ENCODE peak calls at places on chromosomes 16 and 17, in seven cellular contexts. U, I, F, X, K, G and E are unnamed samples.

GRCh38 chr17:60573139-60573975 is 26.6 kb upstream of the PPM1D start:
- DNase-seq in G (no peak), K (no peak), I (no peak), F (no peak), U (no peak), X (peak), E (peak)

GRCh38 chr17:9199474-9200196 is 178.3 kb downstream of the NTN1 start:
- DNase-seq in K (peak), G (no peak), X (no peak), F (no peak), U (peak), I (no peak), E (no peak)

GRCh38 chr16:57549730-57550129 is 7.3 kb downstream of the ADGRG5 start:
- DNase-seq in U (no peak), G (no peak), I (no peak), K (no peak), F (no peak), X (no peak), E (no peak)

GRCh38 chr17:42660692-42661345 is 1.7 kb downstream of the TUBG2 start:
- DNase-seq in U (no peak), F (no peak), G (no peak), X (no peak), I (no peak), K (no peak), E (no peak)

GRCh38 chr17:76142044-76143041 is 1.3 kb upstream of the FOXJ1 start:
- DNase-seq in F (no peak), I (no peak), K (no peak), U (no peak), X (no peak), G (peak), E (no peak)

GRCh38 chr17:48241770-48242497 is 134.4 kb downstream of the SNX11 start:
- DNase-seq in I (no peak), G (no peak), U (no peak), F (no peak), X (no peak), K (no peak), E (no peak)

GRCh38 chr16:77748426-77748825 is 26.1 kb downstream of the NUDT7 start:
- DNase-seq in X (no peak), I (no peak), F (no peak), G (no peak), K (no peak), U (no peak), E (peak)

GRCh38 chr16:58385218-58385773 is 7.0 kb upstream of the GINS3 start:
- DNase-seq in G (no peak), U (no peak), I (no peak), X (no peak), F (no peak), K (no peak), E (no peak)

GRCh38 chr16:86396918-86397317 is 113.4 kb upstream of the FOXF1 start:
- DNase-seq in G (no peak), X (peak), I (peak), F (no peak), K (no peak), U (no peak), E (no peak)

GRCh38 chr17:514584-514983 is 162.0 kb upstream of the RPH3AL start:
- DNase-seq in X (no peak), K (no peak), G (no peak), F (no peak), U (no peak), I (no peak), E (no peak)

GRCh38 chr17:27481327-27481726 is 25.1 kb downstream of the KSR1 start:
- DNase-seq in U (peak), G (peak), I (no peak), F (no peak), K (no peak), X (no peak), E (no peak)

GRCh38 chr16:50303605-50304466 is 37.5 kb downstream of the ADCY7 start:
- DNase-seq in I (no peak), X (no peak), U (no peak), F (no peak), G (peak), K (peak), E (no peak)

GRCh38 chr17:67686246-67686645 is 31.5 kb upstream of the NOL11 start:
- DNase-seq in I (no peak), X (no peak), K (no peak), G (no peak), U (no peak), F (no peak), E (no peak)

GRCh38 chr16:17038415-17038814 is 432.3 kb downstream of the XYLT1 start:
- DNase-seq in K (no peak), X (no peak), I (no peak), U (no peak), G (no peak), F (no peak), E (no peak)

GRCh38 chr16:66026211-66026610 is 340.3 kb upstream of the CDH5 start:
- DNase-seq in I (no peak), G (no peak), F (no peak), U (no peak), K (no peak), X (no peak), E (no peak)

GRCh38 chr16:83769397-83770008 is 38.3 kb upstream of the HSBP1 start:
- DNase-seq in K (no peak), U (no peak), F (no peak), G (no peak), X (no peak), I (no peak), E (no peak)

GRCh38 chr16:84326545-84326944 is 31.9 kb downstream of the WFDC1 start:
- DNase-seq in X (no peak), F (no peak), I (no peak), U (no peak), K (no peak), G (peak), E (no peak)

GRCh38 chr16:88759245-88759975 is 25.6 kb downstream of the PIEZO1 start:
- DNase-seq in X (no peak), I (no peak), F (no peak), U (no peak), K (peak), G (peak), E (no peak)

GRCh38 chr16:89860747-89861304 is 12.6 kb upstream of the TCF25 start:
- DNase-seq in F (peak), G (peak), I (no peak), K (peak), X (no peak), U (peak), E (no peak)

GRCh38 chr17:26962255-26963162 is 331.4 kb upstream of the WSB1 start:
- DNase-seq in I (no peak), X (no peak), U (no peak), G (no peak), K (peak), F (no peak), E (no peak)

GRCh38 chr17:76416447-76416846 is 32.0 kb downstream of the SPHK1 start:
- DNase-seq in F (no peak), G (peak), K (no peak), I (no peak), U (no peak), X (no peak), E (no peak)

GRCh38 chr17:82434216-82434565 is 15.8 kb upstream of the OGFOD3 start:
- DNase-seq in X (no peak), F (no peak), G (no peak), U (peak), K (peak), I (no peak), E (no peak)

GRCh38 chr17:27384261-27384701 is 72.0 kb upstream of the KSR1 start:
- DNase-seq in G (no peak), X (peak), K (no peak), I (peak), F (peak), U (peak), E (peak)

GRCh38 chr17:29111816-29112499 is 68.2 kb downstream of the MYO18A start:
- DNase-seq in G (peak), F (peak), U (peak), I (no peak), K (no peak), X (no peak), E (no peak)

GRCh38 chr16:78720416-78720815 is 621.0 kb downstream of the WWOX start:
- DNase-seq in I (no peak), U (no peak), X (no peak), G (no peak), K (no peak), F (no peak), E (no peak)

GRCh38 chr17:13865650-13866049 is 203.7 kb upstream of the COX10 start:
- DNase-seq in X (no peak), F (no peak), K (no peak), G (no peak), U (peak), I (no peak), E (no peak)

GRCh38 chr17:50531428-50532025 is 1.0 kb upstream of the EPN3 start:
- DNase-seq in K (no peak), G (no peak), X (no peak), U (no peak), F (no peak), I (no peak), E (no peak)

GRCh38 chr17:48995871-48996695 is 1.1 kb upstream of the IGF2BP1 start:
- DNase-seq in X (no peak), G (no peak), I (no peak), K (no peak), U (no peak), F (no peak), E (no peak)

GRCh38 chr16:84913315-84913714 is 93.5 kb downstream of the CRISPLD2 start:
- DNase-seq in F (peak), U (no peak), G (no peak), X (no peak), K (no peak), I (no peak), E (no peak)

GRCh38 chr16:86768999-86769398 is 190.7 kb downstream of the FOXL1 start:
- DNase-seq in X (no peak), F (no peak), K (no peak), I (no peak), G (no peak), U (peak), E (peak)

GRCh38 chr16:89193576-89194293 is 6.6 kb downstream of the SLC22A31 start:
- DNase-seq in I (no peak), K (no peak), G (peak), X (no peak), F (no peak), U (no peak), E (no peak)

GRCh38 chr17:5562172-5562571 is 22.1 kb downstream of the NLRP1 start:
- DNase-seq in I (no peak), F (no peak), G (no peak), U (no peak), K (no peak), X (no peak), E (no peak)

GRCh38 chr17:78442648-78443128 is 64.2 kb downstream of the PGS1 start:
- DNase-seq in U (no peak), F (peak), I (no peak), X (peak), K (peak), G (peak), E (no peak)

GRCh38 chr17:28523186-28523585 is 17.0 kb downstream of the FOXN1 start:
- DNase-seq in K (peak), G (no peak), F (no peak), U (no peak), X (no peak), I (no peak), E (no peak)

GRCh38 chr17:82244413-82245140 is 15.7 kb downstream of the SLC16A3 start:
- DNase-seq in F (peak), X (no peak), K (peak), I (no peak), U (no peak), G (no peak), E (no peak)

DNA sequence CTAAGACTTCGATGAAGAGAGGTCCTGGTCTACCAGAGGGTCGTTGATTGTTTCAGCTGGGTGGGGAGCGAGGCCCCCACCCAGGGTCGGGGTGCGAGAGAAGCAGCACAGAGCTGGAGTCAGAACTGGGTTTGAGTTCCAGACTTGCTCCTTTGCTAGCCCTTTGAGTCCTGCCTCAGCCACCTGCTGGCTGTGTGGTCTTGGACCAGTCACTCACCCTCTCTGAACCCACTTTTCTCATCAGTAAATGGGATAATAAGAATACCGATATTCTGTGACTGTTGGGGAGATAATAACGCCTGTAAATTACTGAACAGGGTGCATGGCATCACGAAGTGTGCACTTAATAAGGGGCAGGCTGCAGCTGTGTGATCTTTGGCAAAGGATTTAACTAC is 427 bp upstream of the MMP28 start:
- DNase-seq in K (no peak), G (no peak), I (no peak), F (no peak), U (no peak), X (no peak), E (no peak)
- H3K4me3 ChIP-seq in K (no peak), G (peak), I (peak), F (peak), U (no peak), X (peak), E (peak)

DNA sequence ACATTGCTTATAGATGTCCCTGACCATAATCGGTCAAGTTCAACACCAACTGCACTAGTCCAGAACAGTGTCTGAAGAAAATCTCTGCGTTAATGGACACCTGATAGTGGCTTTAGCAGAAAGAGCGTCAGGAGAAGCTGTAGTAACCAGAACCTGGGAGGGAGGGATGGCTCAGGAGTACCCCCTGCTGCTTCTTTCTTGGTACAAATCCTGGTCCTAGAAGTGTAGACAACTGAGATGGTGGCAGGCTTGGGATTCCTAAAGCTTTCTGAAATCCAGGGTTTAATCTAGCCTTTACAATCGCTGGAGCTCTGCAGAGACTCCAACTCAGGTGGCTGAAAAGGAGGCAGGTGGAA is 5.4 kb downstream of the MAP3K14 start:
- DNase-seq in G (no peak), I (no peak), F (no peak), U (no peak), K (no peak), X (no peak), E (no peak)
- TF ChIP-seq CTCF in G (no peak), I (no peak), F (peak), U (peak), K (no peak), X (peak), E (peak)

GRCh38 chr16:30986129-30986991 is 1.4 kb downstream of the HSD3B7 start:
- DNase-seq in G (no peak), X (no peak), K (no peak), F (no peak), I (no peak), U (no peak), E (no peak)
- H3K4me3 ChIP-seq in G (no peak), X (no peak), K (no peak), F (no peak), I (no peak), U (no peak), E (no peak)

GRCh38 chr17:34384271-34384670 is 21.2 kb upstream of the CCL1 start:
- DNase-seq in K (no peak), G (no peak), X (no peak), I (no peak), U (no peak), F (no peak), E (no peak)

GRCh38 chr17:34383225-34383615 is 20.2 kb upstream of the CCL1 start:
- DNase-seq in X (no peak), I (no peak), K (no peak), U (no peak), F (no peak), G (no peak), E (no peak)

GRCh38 chr17:34379876-34380275 is 16.8 kb upstream of the CCL1 start:
- DNase-seq in K (no peak), I (no peak), X (no peak), F (no peak), U (no peak), G (no peak), E (no peak)

GRCh38 chr17:34384822-34385605 is 22.0 kb upstream of the CCL1 start:
- DNase-seq in K (no peak), X (no peak), G (no peak), U (no peak), I (no peak), F (no peak), E (no peak)

GRCh38 chr17:34382586-34383224 is 19.7 kb upstream of the CCL1 start:
- DNase-seq in G (no peak), F (no peak), X (no peak), I (no peak), U (peak), K (no peak), E (no peak)
- TF ChIP-seq CTCF in G (no peak), F (no peak), X (no peak), I (no peak), U (peak), K (no peak), E (no peak)

GRCh38 chr17:31379796-31380195 is 11.7 kb upstream of the RAB11FIP4 start:
- DNase-seq in I (no peak), X (no peak), U (no peak), K (no peak), F (no peak), G (no peak), E (no peak)
- H3K4me3 ChIP-seq in I (no peak), X (no peak), U (no peak), K (no peak), F (no peak), G (no peak), E (no peak)